ENCODE peak calls at places on chromosomes 4 and X, in six cellular contexts. L is tibial nerve, F is thyroid gland, T is heart left ventricle, U is uterus, Z is right lobe of liver. E is an unnamed sample.

GRCh38 chrX:120271218-120271617 is 20.6 kb downstream of the ZBTB33 start:
- DNase-seq in L (no peak), F (peak; percentile 69), T (no peak), U (no peak), Z (peak; percentile 65), E (no peak)

GRCh38 chr4:182179105-182179504 is 64.1 kb upstream of the TENM3 start:
- DNase-seq in L (no peak), F (no peak), T (no peak), U (no peak), Z (no peak), E (no peak)

GRCh38 chrX:48086119-48086518 is 14.7 kb upstream of the ZNF630 start:
- DNase-seq in L (no peak), F (no peak), T (no peak), U (no peak), Z (no peak), E (no peak)

GRCh38 chr4:24131954-24132673 is 242.3 kb upstream of the PPARGC1A start:
- DNase-seq in L (no peak), F (no peak), T (no peak), U (no peak), Z (no peak), E (no peak)

GRCh38 chr4:13413719-13414437 is 70.3 kb downstream of the RAB28 start:
- DNase-seq in L (no peak), F (no peak), T (no peak), U (no peak), Z (no peak), E (no peak)

GRCh38 chr4:177381762-177382310 is 60.4 kb downstream of the AGA start:
- DNase-seq in L (no peak), F (no peak), T (no peak), U (no peak), Z (no peak), E (no peak)

GRCh38 chr4:134691915-134692314 is 490.3 kb upstream of the PABPC4L start:
- DNase-seq in L (no peak), F (no peak), T (no peak), U (no peak), Z (no peak), E (no peak)

GRCh38 chrX:3403748-3404147 is 57.3 kb upstream of the MXRA5 start:
- DNase-seq in L (no peak), F (no peak), T (no peak), U (no peak), Z (no peak), E (no peak)

GRCh38 chr4:37893164-37893563 is 2.3 kb downstream of the TBC1D1 start:
- DNase-seq in L (no peak), F (no peak), T (no peak), U (no peak), Z (no peak), E (no peak)

GRCh38 chrX:335758-336155 is 17.2 kb upstream of the GTPBP6 start:
- DNase-seq in L (no peak), F (no peak), T (no peak), U (no peak), Z (peak; percentile 36), E (no peak)

GRCh38 chr4:153506972-153507678 is 41.0 kb downstream of the TMEM131L start:
- DNase-seq in L (no peak), F (no peak), T (no peak), U (no peak), Z (no peak), E (no peak)
- H3K4me1 ChIP-seq in L (no peaks in the 10 kb centered on the region), F (peaks cover 2% of the 10 kb centered on the region), T (peaks cover 7% of the 10 kb centered on the region), U (no peaks in the 10 kb centered on the region), Z (no peaks in the 10 kb centered on the region), E (no peaks in the 10 kb centered on the region)

GRCh38 chr4:1348746-1349145 is 1.7 kb downstream of the UVSSA start:
- DNase-seq in L (no peak), F (no peak), T (no peak), U (no peak), Z (peak; percentile 53), E (no peak)

GRCh38 chr4:1348014-1348513 is 1.1 kb downstream of the UVSSA start:
- DNase-seq in L (no peak), F (no peak), T (no peak), U (no peak), Z (peak; percentile 50), E (no peak)

GRCh38 chr4:1345905-1346780 is 865 bp upstream of the UVSSA start:
- DNase-seq in L (peak; percentile 18), F (peak; percentile 63), T (peak; percentile 50), U (peak; percentile 59), Z (peak; percentile 72), E (peak; percentile 63)

GRCh38 chr4:1347410-1347864 is 429 bp downstream of the UVSSA start:
- DNase-seq in L (peak; percentile 57), F (peak; percentile 74), T (peak; percentile 80), U (peak; percentile 81), Z (peak; percentile 79), E (peak; percentile 92)

GRCh38 chr4:1346781-1347409 is at the start of gene UVSSA:
- DNase-seq in L (peak; percentile 99), F (peak; percentile 100), T (peak; percentile 100), U (peak; percentile 100), Z (peak; percentile 100), E (peak; percentile 100)
- TF ChIP-seq POLR2A in L (peak; percentile 95), F (no peak), T (peak; percentile 77), U (peak; percentile 80), Z (peak; percentile 96), E (no peak)

GRCh38 chrX:147485207-147485606 is 426.5 kb upstream of the FMR1 start:
- DNase-seq in L (no peak), F (no peak), T (no peak), U (no peak), Z (no peak), E (no peak)
- H3K27me3 ChIP-seq in L (no peaks in the 10 kb centered on the region), F (no peaks in the 10 kb centered on the region), T (no peaks in the 10 kb centered on the region), U (no peaks in the 10 kb centered on the region), Z (no peaks in the 10 kb centered on the region), E (no peaks in the 10 kb centered on the region)

DNA sequence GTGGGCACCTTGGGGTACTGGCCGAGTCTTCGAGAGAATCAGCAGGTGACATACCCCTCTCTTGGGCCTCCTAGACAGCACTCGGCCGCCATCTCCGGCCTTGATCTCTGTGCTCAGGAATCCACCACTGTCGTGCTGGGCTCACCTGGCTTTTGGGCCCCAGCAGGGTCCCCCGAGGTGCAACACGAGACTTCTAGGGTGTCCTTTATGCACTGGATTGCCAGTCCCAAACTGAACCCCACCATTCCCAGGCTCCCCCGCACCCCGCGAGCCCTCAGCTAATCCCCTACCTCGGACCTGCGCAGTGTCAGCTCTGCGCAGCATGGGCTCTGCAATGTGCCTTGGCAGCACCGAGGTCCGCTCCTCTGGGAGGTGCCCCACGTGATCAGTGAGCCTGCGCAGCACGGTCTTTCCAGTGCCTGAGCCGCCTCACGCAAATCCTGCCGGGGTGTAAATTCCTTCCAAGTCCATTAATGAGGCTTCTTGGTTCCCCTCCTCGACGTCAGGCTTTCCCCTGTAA is 162.4 kb upstream of the INTU start:
- DNase-seq in L (no peak), F (no peak), T (no peak), U (peak; percentile 11), Z (peak; percentile 45), E (no peak)
- H3K4me1 ChIP-seq in L (no peaks in the 10 kb centered on the region), F (no peaks in the 10 kb centered on the region), T (no peaks in the 10 kb centered on the region), U (no peaks in the 10 kb centered on the region), Z (no peaks in the 10 kb centered on the region), E (no peaks in the 10 kb centered on the region)

GRCh38 chrX:78945186-78945912 is at the start of gene P2RY10:
- DNase-seq in L (no peak), F (no peak), T (no peak), U (no peak), Z (no peak), E (no peak)
- TF ChIP-seq POLR2A in L (no peak), F (no peak), T (no peak), U (no peak), Z (no peak), E (no peak)